ENCODE peak calls at places on chromosome 6, in six cellular contexts. One of them, this sample, is unnamed.

GRCh38 chr6:22917344-22917743 is 348.0 kb downstream of the HDGFL1 start:
- DNase-seq in LoVo: no peak
- DNase-seq in activated CD4-positive, alpha-beta T cell treated with anti-CD3 and anti-CD28 coated beads for 1 hour: no peak
- DNase-seq in hippocampal formation: no peak
- DNase-seq in stimulated activated CD4-positive, alpha-beta T cell treated with anti-CD3 and anti-CD28 coated beads, Interleukin-1b, Interleukin-23, amount 100 ng/mL, for 24 hours: no peak
- DNase-seq in colonic mucosa: no peak
- DNase-seq in this sample: no peak

GRCh38 chr6:144955392-144955791 is 670.3 kb downstream of the UTRN start:
- DNase-seq in colonic mucosa: no peak
- DNase-seq in activated CD4-positive, alpha-beta T cell treated with anti-CD3 and anti-CD28 coated beads for 1 hour: no peak
- DNase-seq in LoVo: no peak
- DNase-seq in hippocampal formation: no peak
- DNase-seq in stimulated activated CD4-positive, alpha-beta T cell treated with anti-CD3 and anti-CD28 coated beads, Interleukin-1b, Interleukin-23, amount 100 ng/mL, for 24 hours: no peak
- DNase-seq in this sample: no peak

GRCh38 chr6:49912193-49912592 is 45.9 kb upstream of the CRISP1 start:
- DNase-seq in hippocampal formation: no peak
- DNase-seq in stimulated activated CD4-positive, alpha-beta T cell treated with anti-CD3 and anti-CD28 coated beads, Interleukin-1b, Interleukin-23, amount 100 ng/mL, for 24 hours: no peak
- DNase-seq in colonic mucosa: no peak
- DNase-seq in LoVo: no peak
- DNase-seq in activated CD4-positive, alpha-beta T cell treated with anti-CD3 and anti-CD28 coated beads for 1 hour: no peak
- DNase-seq in this sample: no peak

GRCh38 chr6:33967266-33967767 is 163.5 kb upstream of the MLN start:
- DNase-seq in activated CD4-positive, alpha-beta T cell treated with anti-CD3 and anti-CD28 coated beads for 1 hour: no peak
- DNase-seq in colonic mucosa: no peak
- DNase-seq in hippocampal formation: no peak
- DNase-seq in stimulated activated CD4-positive, alpha-beta T cell treated with anti-CD3 and anti-CD28 coated beads, Interleukin-1b, Interleukin-23, amount 100 ng/mL, for 24 hours: no peak
- DNase-seq in LoVo: no peak
- DNase-seq in this sample: no peak

GRCh38 chr6:106318851-106319250 is 6.7 kb downstream of the ATG5 start:
- DNase-seq in activated CD4-positive, alpha-beta T cell treated with anti-CD3 and anti-CD28 coated beads for 1 hour: no peak
- DNase-seq in colonic mucosa: no peak
- DNase-seq in hippocampal formation: no peak
- DNase-seq in LoVo: no peak
- DNase-seq in stimulated activated CD4-positive, alpha-beta T cell treated with anti-CD3 and anti-CD28 coated beads, Interleukin-1b, Interleukin-23, amount 100 ng/mL, for 24 hours: no peak
- DNase-seq in this sample: no peak

GRCh38 chr6:150196942-150197745 is 54.3 kb downstream of the PPP1R14C start:
- DNase-seq in LoVo: no peak
- DNase-seq in stimulated activated CD4-positive, alpha-beta T cell treated with anti-CD3 and anti-CD28 coated beads, Interleukin-1b, Interleukin-23, amount 100 ng/mL, for 24 hours: no peak
- DNase-seq in activated CD4-positive, alpha-beta T cell treated with anti-CD3 and anti-CD28 coated beads for 1 hour: no peak
- DNase-seq in hippocampal formation: no peak
- DNase-seq in colonic mucosa: peak
- DNase-seq in this sample: no peak

GRCh38 chr6:146292506-146292905 is 251.1 kb upstream of the RAB32 start:
- DNase-seq in colonic mucosa: no peak
- DNase-seq in activated CD4-positive, alpha-beta T cell treated with anti-CD3 and anti-CD28 coated beads for 1 hour: no peak
- DNase-seq in LoVo: no peak
- DNase-seq in stimulated activated CD4-positive, alpha-beta T cell treated with anti-CD3 and anti-CD28 coated beads, Interleukin-1b, Interleukin-23, amount 100 ng/mL, for 24 hours: no peak
- DNase-seq in hippocampal formation: no peak
- DNase-seq in this sample: no peak

GRCh38 chr6:16949696-16950095 is 152.2 kb upstream of the STMND1 start:
- DNase-seq in stimulated activated CD4-positive, alpha-beta T cell treated with anti-CD3 and anti-CD28 coated beads, Interleukin-1b, Interleukin-23, amount 100 ng/mL, for 24 hours: no peak
- DNase-seq in hippocampal formation: no peak
- DNase-seq in colonic mucosa: no peak
- DNase-seq in LoVo: no peak
- DNase-seq in activated CD4-positive, alpha-beta T cell treated with anti-CD3 and anti-CD28 coated beads for 1 hour: no peak
- DNase-seq in this sample: no peak

GRCh38 chr6:80163754-80164187 is 57.3 kb downstream of the BCKDHB start:
- DNase-seq in stimulated activated CD4-positive, alpha-beta T cell treated with anti-CD3 and anti-CD28 coated beads, Interleukin-1b, Interleukin-23, amount 100 ng/mL, for 24 hours: no peak
- DNase-seq in hippocampal formation: no peak
- DNase-seq in LoVo: peak
- DNase-seq in colonic mucosa: no peak
- DNase-seq in activated CD4-positive, alpha-beta T cell treated with anti-CD3 and anti-CD28 coated beads for 1 hour: no peak
- DNase-seq in this sample: peak

GRCh38 chr6:152085533-152085932 is 278.1 kb downstream of the ESR1 start:
- DNase-seq in stimulated activated CD4-positive, alpha-beta T cell treated with anti-CD3 and anti-CD28 coated beads, Interleukin-1b, Interleukin-23, amount 100 ng/mL, for 24 hours: no peak
- DNase-seq in activated CD4-positive, alpha-beta T cell treated with anti-CD3 and anti-CD28 coated beads for 1 hour: no peak
- DNase-seq in LoVo: peak
- DNase-seq in hippocampal formation: no peak
- DNase-seq in colonic mucosa: no peak
- DNase-seq in this sample: no peak

GRCh38 chr6:19895866-19896579 is 58.9 kb downstream of the ID4 start:
- DNase-seq in LoVo: no peak
- DNase-seq in colonic mucosa: no peak
- DNase-seq in hippocampal formation: no peak
- DNase-seq in stimulated activated CD4-positive, alpha-beta T cell treated with anti-CD3 and anti-CD28 coated beads, Interleukin-1b, Interleukin-23, amount 100 ng/mL, for 24 hours: no peak
- DNase-seq in activated CD4-positive, alpha-beta T cell treated with anti-CD3 and anti-CD28 coated beads for 1 hour: no peak
- DNase-seq in this sample: no peak

GRCh38 chr6:33417127-33417902 is 592 bp downstream of the CUTA start:
- DNase-seq in activated CD4-positive, alpha-beta T cell treated with anti-CD3 and anti-CD28 coated beads for 1 hour: no peak
- DNase-seq in colonic mucosa: no peak
- DNase-seq in hippocampal formation: no peak
- DNase-seq in LoVo: peak
- DNase-seq in stimulated activated CD4-positive, alpha-beta T cell treated with anti-CD3 and anti-CD28 coated beads, Interleukin-1b, Interleukin-23, amount 100 ng/mL, for 24 hours: no peak
- DNase-seq in this sample: peak

GRCh38 chr6:16903470-16903869 is 142.2 kb upstream of the ATXN1 start:
- DNase-seq in LoVo: no peak
- DNase-seq in colonic mucosa: no peak
- DNase-seq in activated CD4-positive, alpha-beta T cell treated with anti-CD3 and anti-CD28 coated beads for 1 hour: no peak
- DNase-seq in stimulated activated CD4-positive, alpha-beta T cell treated with anti-CD3 and anti-CD28 coated beads, Interleukin-1b, Interleukin-23, amount 100 ng/mL, for 24 hours: no peak
- DNase-seq in hippocampal formation: no peak
- DNase-seq in this sample: peak

GRCh38 chr6:121106962-121107361 is 227.3 kb downstream of the TBC1D32 start:
- DNase-seq in hippocampal formation: no peak
- DNase-seq in activated CD4-positive, alpha-beta T cell treated with anti-CD3 and anti-CD28 coated beads for 1 hour: no peak
- DNase-seq in stimulated activated CD4-positive, alpha-beta T cell treated with anti-CD3 and anti-CD28 coated beads, Interleukin-1b, Interleukin-23, amount 100 ng/mL, for 24 hours: no peak
- DNase-seq in colonic mucosa: no peak
- DNase-seq in LoVo: no peak
- DNase-seq in this sample: no peak

GRCh38 chr6:89605861-89606260 is 32.7 kb downstream of the LYRM2 start:
- DNase-seq in hippocampal formation: no peak
- DNase-seq in LoVo: no peak
- DNase-seq in colonic mucosa: no peak
- DNase-seq in activated CD4-positive, alpha-beta T cell treated with anti-CD3 and anti-CD28 coated beads for 1 hour: no peak
- DNase-seq in stimulated activated CD4-positive, alpha-beta T cell treated with anti-CD3 and anti-CD28 coated beads, Interleukin-1b, Interleukin-23, amount 100 ng/mL, for 24 hours: no peak
- DNase-seq in this sample: no peak

This sample was measured in hepatic stellate cell.